ENCODE peak calls at places on chromosomes 16 and 17, in five cellular contexts. O is A549, U is HepG2, A is GM12878, P is H1. Z is an unnamed sample.

GRCh38 chr17:36036240-36036639 is 18.5 kb upstream of the CCL23 start:
- DNase-seq in P (no peak), A (no peak), U (no peak), O (no peak), Z (no peak)

GRCh38 chr17:3915642-3916012 is 638 bp downstream of the P2RX1 start:
- DNase-seq in P (no peak), U (no peak), A (no peak), O (no peak), Z (no peak)

GRCh38 chr17:81697261-81698044 is 5.7 kb upstream of the MRPL12 start:
- DNase-seq in P (no peak), O (no peak), A (no peak), U (no peak), Z (no peak)

GRCh38 chr17:67602974-67603373 is 114.8 kb upstream of the NOL11 start:
- DNase-seq in U (peak), O (peak), P (peak), A (no peak), Z (no peak)

GRCh38 chr16:66977341-66978113 is 10.9 kb upstream of the CES4A start:
- DNase-seq in A (peak), P (peak), O (peak), U (peak), Z (peak)

GRCh38 chr17:78359216-78359935 is 501 bp downstream of the SOCS3 start:
- DNase-seq in A (no peak), O (peak), P (peak), U (no peak), Z (peak)

GRCh38 chr17:60959011-60959410 is 281.4 kb downstream of the BCAS3 start:
- DNase-seq in U (no peak), P (no peak), O (no peak), A (no peak), Z (no peak)

GRCh38 chr17:74214642-74215331 is 1.4 kb downstream of the TTYH2 start:
- DNase-seq in U (no peak), O (no peak), P (no peak), A (no peak), Z (no peak)

GRCh38 chr16:10577305-10578202 is 2.8 kb downstream of the EMP2 start:
- DNase-seq in U (no peak), P (no peak), A (no peak), O (no peak), Z (no peak)

GRCh38 chr16:54409982-54410381 is 123.4 kb upstream of the IRX3 start:
- DNase-seq in O (no peak), A (no peak), P (no peak), U (no peak), Z (no peak)

GRCh38 chr16:70752381-70752780 is 48.6 kb downstream of the VAC14 start:
- DNase-seq in U (no peak), O (no peak), A (no peak), P (no peak), Z (no peak)

GRCh38 chr17:78717431-78717980 is 64.6 kb downstream of the CYTH1 start:
- DNase-seq in U (peak), O (peak), P (peak), A (no peak), Z (no peak)

GRCh38 chr16:75942901-75943300 is 216.6 kb upstream of the CPHXL start:
- DNase-seq in O (no peak), A (no peak), P (no peak), U (no peak), Z (no peak)

GRCh38 chr16:3503513-3503912 is 2.7 kb downstream of the CLUAP1 start:
- DNase-seq in P (no peak), U (no peak), A (no peak), O (no peak), Z (no peak)

GRCh38 chr16:88618182-88618955 is 20.0 kb upstream of the IL17C start:
- DNase-seq in P (no peak), U (peak), A (no peak), O (no peak), Z (peak)

GRCh38 chr16:67443299-67443698 is 12.4 kb downstream of the HSD11B2 start:
- DNase-seq in A (no peak), P (no peak), U (no peak), O (no peak), Z (no peak)

GRCh38 chr17:66675273-66675990 is 159.5 kb upstream of the CACNG5 start:
- DNase-seq in O (no peak), P (no peak), A (no peak), U (no peak), Z (no peak)

GRCh38 chr16:66489385-66489784 is 60.5 kb downstream of the TK2 start:
- DNase-seq in U (no peak), A (no peak), P (no peak), O (no peak), Z (no peak)

GRCh38 chr16:57482845-57483545 is 3.3 kb downstream of the DOK4 start:
- DNase-seq in P (no peak), U (peak), A (no peak), O (no peak), Z (no peak)

GRCh38 chr16:22220714-22221113 is 14.6 kb downstream of the EEF2K start:
- DNase-seq in A (no peak), P (no peak), O (no peak), U (no peak), Z (no peak)

GRCh38 chr17:64017381-64017980 is 3.0 kb downstream of the ICAM2 start:
- DNase-seq in O (no peak), U (no peak), A (no peak), P (no peak), Z (peak)

GRCh38 chr17:81354252-81354943 is 40.9 kb upstream of the BAHCC1 start:
- DNase-seq in U (no peak), O (no peak), P (no peak), A (no peak), Z (no peak)

GRCh38 chr17:29004081-29004692 is 1.6 kb downstream of the SEZ6 start:
- DNase-seq in O (peak), A (no peak), P (no peak), U (no peak), Z (no peak)

GRCh38 chr16:82344157-82344556 is 174.1 kb upstream of the MPHOSPH6 start:
- DNase-seq in P (no peak), U (peak), O (no peak), A (no peak), Z (no peak)

GRCh38 chr16:9859706-9860105 is 322.5 kb downstream of the GRIN2A start:
- DNase-seq in A (no peak), O (no peak), P (no peak), U (no peak), Z (no peak)

GRCh38 chr16:50152386-50152806 is 710 bp upstream of the TENT4B start:
- DNase-seq in A (peak), U (no peak), P (peak), O (peak), Z (peak)

GRCh38 chr17:50270430-50271172 is 3.7 kb upstream of the TMEM92 start:
- DNase-seq in A (no peak), U (no peak), P (peak), O (no peak), Z (no peak)

GRCh38 chr16:13397126-13397525 is 495.7 kb downstream of the SHISA9 start:
- DNase-seq in O (no peak), A (no peak), U (no peak), P (no peak), Z (no peak)

GRCh38 chr17:82031303-82031884 is at the start of gene RAC3:
- DNase-seq in P (no peak), U (no peak), A (no peak), O (no peak), Z (peak)

GRCh38 chr17:57823469-57824401 is 26.1 kb downstream of the MRPS23 start:
- DNase-seq in P (no peak), A (no peak), U (no peak), O (peak), Z (no peak)

GRCh38 chr16:16019488-16019887 is 70.1 kb downstream of the ABCC1 start:
- DNase-seq in P (no peak), A (no peak), O (peak), U (no peak), Z (no peak)

DNA sequence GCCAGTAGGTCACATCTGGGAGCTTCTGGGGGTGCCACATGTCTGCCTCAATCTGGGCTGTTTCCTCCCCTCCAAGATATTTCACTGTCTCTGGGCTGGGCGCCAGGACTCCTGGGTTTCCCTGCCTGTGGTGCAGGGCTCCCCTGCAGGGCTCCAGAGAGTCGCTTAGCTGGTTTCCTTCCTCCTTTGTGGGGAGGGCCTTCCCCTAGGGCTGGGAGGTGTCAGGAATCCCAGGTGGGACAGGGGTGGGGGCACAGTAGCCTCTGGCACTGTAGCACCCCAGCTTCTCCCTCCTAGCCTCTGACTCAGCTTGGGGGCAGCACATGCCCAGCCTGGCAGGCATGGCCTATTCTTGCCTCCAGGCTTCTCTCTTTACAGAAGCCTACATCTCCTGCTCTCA is 2.6 kb downstream of the RARA start:
- DNase-seq in O (no peak), A (no peak), U (no peak), P (no peak), Z (no peak)
- TF ChIP-seq KDM1A in O (no peak), A (no peak), U (no peak), P (no peak), Z (no peak)

DNA sequence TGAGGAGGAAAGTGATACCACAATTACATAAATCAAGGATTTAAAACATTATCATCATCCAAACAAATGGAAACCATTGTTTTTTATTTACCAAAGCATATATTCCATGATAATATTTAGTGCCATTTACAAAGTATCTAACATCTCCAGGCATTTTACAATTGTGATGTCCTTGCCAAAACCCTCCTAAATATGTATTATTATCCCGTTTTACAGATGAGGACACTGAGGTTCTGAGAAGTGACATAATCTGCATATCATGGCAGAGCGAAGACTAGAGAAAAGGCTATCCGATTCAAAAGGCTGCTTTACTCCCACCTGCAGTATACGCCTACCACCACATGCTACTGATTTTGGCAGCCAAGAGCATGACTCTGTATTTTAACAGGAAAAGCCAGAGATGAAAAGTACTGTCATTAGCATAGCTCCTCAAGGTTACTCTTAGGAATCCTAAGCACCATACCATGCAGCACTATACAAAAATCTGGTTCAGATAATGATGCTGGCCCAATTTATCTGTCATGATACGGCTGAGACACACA is 301.4 kb downstream of the CA10 start:
- DNase-seq in A (no peak), O (no peak), P (no peak), U (no peak), Z (no peak)
- TF ChIP-seq KDM1A in A (no peak), O (no peak), P (peak), U (no peak), Z (no peak)

DNA sequence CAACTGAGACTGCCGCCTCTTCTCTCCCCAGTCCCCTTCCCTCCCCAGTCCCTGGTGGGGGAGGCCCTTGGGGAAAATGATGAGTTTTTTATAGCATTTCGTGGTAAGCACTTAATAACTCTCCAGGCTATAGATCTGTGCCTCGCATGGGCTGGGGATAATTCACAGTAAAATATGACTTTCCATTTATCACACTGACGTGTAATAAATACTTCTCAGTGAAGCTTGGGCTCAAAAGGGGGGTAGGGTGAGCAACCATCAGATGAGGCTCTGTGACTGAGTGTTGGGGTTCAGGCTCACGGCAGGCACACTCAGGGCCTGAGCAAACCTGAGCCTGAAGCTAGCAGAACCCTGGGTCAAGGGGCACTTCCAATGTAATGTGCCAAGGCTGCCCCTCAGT is 101.6 kb downstream of the CCT6B start:
- DNase-seq in O (no peak), A (no peak), U (no peak), P (no peak), Z (no peak)
- TF ChIP-seq KDM1A in O (no peak), A (no peak), U (no peak), P (no peak), Z (no peak)

DNA sequence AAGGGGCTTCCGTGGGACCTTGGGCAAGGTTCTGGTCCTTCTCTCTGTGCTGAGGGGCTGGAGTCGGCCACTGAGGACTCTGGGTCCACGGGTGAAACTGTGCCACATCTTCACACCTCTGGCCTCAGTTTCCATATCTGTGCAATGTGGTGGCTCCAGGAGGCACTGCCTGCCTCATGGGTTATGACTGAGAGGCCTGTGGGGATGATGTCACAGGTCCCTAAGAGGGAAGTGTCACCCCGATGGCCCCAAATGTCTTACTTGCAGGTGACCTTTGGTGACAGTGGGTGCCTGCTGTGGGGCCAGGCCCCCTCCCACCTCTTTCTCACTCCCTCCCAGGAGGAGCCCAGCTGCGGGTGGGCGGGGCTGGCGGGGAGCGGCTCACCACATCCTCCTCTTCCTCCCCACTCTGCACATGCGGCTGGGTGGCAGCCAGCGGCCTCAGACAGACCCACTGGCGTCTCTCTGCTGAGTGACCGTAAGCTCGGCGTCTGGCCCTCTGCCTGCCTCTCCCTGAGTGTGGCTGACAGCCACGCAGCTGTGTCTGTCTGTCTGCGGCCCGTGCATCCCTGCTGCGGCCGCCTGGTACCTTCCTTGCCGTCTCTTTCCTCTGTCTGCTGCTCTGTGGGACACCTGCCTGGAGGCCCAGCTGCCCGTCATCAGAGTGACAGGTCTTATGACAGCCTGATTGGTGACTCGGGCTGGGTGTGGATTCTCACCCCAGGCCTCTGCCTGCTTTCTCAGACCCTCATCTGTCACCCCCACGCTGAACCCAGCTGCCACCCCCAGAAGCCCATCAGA is at the start of gene IL21R:
- DNase-seq in P (no peak), O (no peak), A (peak), U (no peak), Z (peak)
- TF ChIP-seq KDM1A in P (no peak), O (no peak), A (no peak), U (no peak), Z (no peak)

DNA sequence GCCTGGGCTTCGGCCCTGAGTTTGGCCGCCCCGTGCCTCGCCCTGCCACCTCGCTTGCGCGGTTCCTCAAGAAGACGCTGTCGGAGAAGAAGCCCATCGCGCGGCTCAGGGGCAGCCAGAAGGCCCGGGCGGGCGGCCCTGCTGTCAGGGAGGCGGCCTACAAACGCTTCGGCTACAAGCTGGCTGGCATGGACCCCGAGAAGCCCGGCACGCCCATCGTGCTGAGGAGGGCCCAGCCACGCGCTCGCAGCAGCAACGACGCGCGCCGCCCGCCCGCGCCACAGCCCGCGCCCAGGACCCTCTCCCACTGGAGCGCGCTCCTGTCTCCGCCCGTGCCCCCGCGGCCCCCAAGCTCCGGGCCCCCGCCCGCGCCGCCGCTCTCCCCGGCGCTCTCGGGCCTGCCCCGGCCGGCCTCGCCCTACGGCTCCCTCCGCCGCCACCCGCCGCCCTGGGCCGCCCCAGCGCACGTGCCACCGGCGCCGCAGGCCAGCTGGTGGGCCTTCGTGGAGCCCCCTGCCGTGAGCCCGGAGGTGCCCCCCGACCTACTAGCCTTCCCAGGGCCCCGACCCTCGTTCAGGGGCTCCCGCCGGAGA is 12.0 kb downstream of the MYO15A start:
- DNase-seq in A (no peak), O (no peak), P (no peak), U (no peak), Z (no peak)
- TF ChIP-seq KDM1A in A (no peak), O (no peak), P (no peak), U (no peak), Z (no peak)

GRCh38 chr17:1577186-1577585 is 14.6 kb upstream of the PITPNA start:
- DNase-seq in U (peak), P (no peak), A (no peak), O (peak), Z (no peak)
- TF ChIP-seq KDM1A in U (no peak), P (no peak), A (no peak), O (no peak), Z (no peak)

GRCh38 chr16:85003076-85003475 is 8.3 kb downstream of the ZDHHC7 start:
- DNase-seq in O (no peak), U (no peak), A (no peak), P (no peak), Z (no peak)
- TF ChIP-seq KDM1A in O (no peak), U (no peak), A (no peak), P (no peak), Z (no peak)

GRCh38 chr17:33267279-33267790 is 25.8 kb downstream of the ASIC2 start:
- DNase-seq in O (peak), U (no peak), P (no peak), A (no peak), Z (no peak)
- TF ChIP-seq KDM1A in O (no peak), U (no peak), P (no peak), A (no peak), Z (no peak)

DNA sequence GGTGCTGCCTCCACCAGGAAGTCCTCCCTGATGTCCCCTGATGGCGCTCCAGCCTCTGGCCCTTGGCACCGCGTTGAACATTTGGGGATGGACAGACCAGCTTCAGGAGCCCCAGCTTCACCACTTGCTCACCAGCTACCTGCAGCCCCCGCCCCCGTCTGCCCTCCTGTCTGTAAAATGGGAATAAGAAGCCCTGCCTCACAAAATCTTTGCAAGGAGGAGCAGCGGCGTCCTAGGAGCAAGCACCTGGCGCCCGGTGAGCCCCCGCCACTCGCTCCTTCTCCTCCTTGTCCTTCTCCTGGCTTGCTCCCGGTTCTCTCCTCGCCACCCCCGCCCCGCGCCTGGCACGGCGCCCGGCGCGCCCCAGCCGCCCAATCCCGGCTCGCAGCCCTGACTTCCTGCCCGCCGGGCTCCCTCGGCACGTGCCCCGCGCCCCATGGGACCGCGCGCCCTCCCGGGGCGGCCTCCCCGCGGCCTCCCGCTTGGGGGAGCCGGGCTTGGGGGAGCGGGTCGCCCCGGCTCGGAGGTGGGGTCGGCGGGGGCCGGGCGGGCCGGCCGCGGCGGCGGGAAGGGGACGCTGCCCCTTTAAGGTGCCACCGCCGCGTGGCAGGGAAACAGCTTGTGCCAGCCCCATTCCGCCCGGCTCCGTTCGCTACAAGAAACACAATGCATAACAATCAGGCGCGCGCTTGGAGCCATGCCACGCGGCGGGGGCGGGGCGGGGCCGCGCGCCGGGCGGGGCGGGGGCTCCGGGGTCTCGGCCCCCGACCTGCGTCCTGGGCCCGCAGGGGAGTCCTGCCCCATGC is 9.1 kb upstream of the PPP1R1B start:
- DNase-seq in A (no peak), O (peak), U (no peak), P (peak), Z (peak)
- TF ChIP-seq KDM1A in A (no peak), O (peak), U (no peak), P (no peak), Z (peak)

Z was measured in K562.